ENCODE peak calls at places on chromosomes 11 and 22, in six cellular contexts. L is Calu3, N is neural crest cell, V is esophagus squamous epithelium, R is Caco-2, F is MCF 10A. H is an unnamed sample.

GRCh38 chr22:38479096-38479840 is 11.4 kb downstream of the KDELR3 start:
- DNase-seq in F (no peak), R (no peak), L (no peak), V (no peak), N (no peak), H (no peak)

GRCh38 chr11:14312736-14313438 is 46.1 kb downstream of the RRAS2 start:
- DNase-seq in L (no peak), R (no peak), N (no peak), F (no peak), V (no peak), H (no peak)

GRCh38 chr22:49738566-49738965 is 89.1 kb downstream of the BRD1 start:
- DNase-seq in L (no peak), R (no peak), V (no peak), F (no peak), N (no peak), H (no peak)

GRCh38 chr11:47431356-47432083 is 5.3 kb upstream of the PSMC3 start:
- DNase-seq in F (no peak), V (no peak), R (no peak), L (no peak), N (no peak), H (no peak)

GRCh38 chr11:18804621-18805020 is 13.0 kb upstream of the PTPN5 start:
- DNase-seq in V (no peak), L (no peak), F (no peak), N (no peak), R (no peak), H (no peak)

GRCh38 chr11:82732734-82733443 is 775 bp downstream of the FAM181B start:
- DNase-seq in N (no peak), F (no peak), R (no peak), V (no peak), L (peak), H (peak)

GRCh38 chr11:75308986-75309385 is 42.5 kb downstream of the ARRB1 start:
- DNase-seq in N (no peak), L (no peak), F (no peak), V (no peak), R (no peak), H (no peak)

GRCh38 chr22:30890689-30891442 is 77.7 kb downstream of the MORC2 start:
- DNase-seq in V (no peak), R (no peak), F (peak), N (peak), L (peak), H (peak)

GRCh38 chr11:15737326-15737725 is 619.0 kb downstream of the SOX6 start:
- DNase-seq in N (no peak), L (no peak), R (no peak), V (no peak), F (peak), H (no peak)

GRCh38 chr11:76888989-76889388 is 28.3 kb downstream of the ACER3 start:
- DNase-seq in R (no peak), F (no peak), L (no peak), N (no peak), V (no peak), H (no peak)

GRCh38 chr22:42743501-42743991 is 22.9 kb upstream of the A4GALT start:
- DNase-seq in N (no peak), L (no peak), R (no peak), V (no peak), F (peak), H (peak)

GRCh38 chr11:86781546-86781945 is 18.8 kb upstream of the PRSS23 start:
- DNase-seq in N (no peak), R (no peak), V (no peak), L (no peak), F (no peak), H (peak)

GRCh38 chr11:67252831-67253239 is 13.4 kb upstream of the GRK2 start:
- DNase-seq in R (no peak), F (peak), V (no peak), L (peak), N (no peak), H (peak)
- TF ChIP-seq CTCF in R (peak), F (peak), V (peak), L (no peak), N (peak), H (peak)

DNA sequence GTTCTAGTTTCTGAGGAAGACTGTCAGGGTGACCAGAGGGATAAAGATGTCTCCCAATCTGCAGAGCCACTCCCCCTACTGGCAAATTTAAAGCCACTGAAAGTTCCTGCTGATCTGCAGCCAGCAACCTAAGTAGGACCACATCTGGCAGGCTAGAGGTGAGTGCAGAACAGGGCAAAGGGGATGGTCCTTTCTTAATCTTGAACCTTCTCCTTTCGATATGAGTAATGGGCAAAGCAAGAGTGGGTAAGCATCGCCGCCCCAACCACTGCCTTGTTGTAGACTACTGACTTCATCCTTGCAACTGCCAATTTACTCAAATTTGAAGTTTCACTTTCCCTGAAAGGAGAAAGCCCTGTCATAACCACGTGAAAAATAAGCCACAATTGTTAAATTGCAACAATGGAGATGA is 30.7 kb downstream of the SCUBE2 start:
- DNase-seq in N (no peak), F (peak), L (peak), R (no peak), V (no peak), H (peak)
- TF ChIP-seq CTCF in N (no peak), F (no peak), L (no peak), R (peak), V (no peak), H (peak)

GRCh38 chr11:130216221-130216550 is 56.6 kb downstream of the ST14 start:
- DNase-seq in R (no peak), N (no peak), F (no peak), V (no peak), L (no peak), H (no peak)
- TF ChIP-seq CTCF in R (no peak), N (no peak), F (no peak), V (no peak), L (no peak), H (no peak)

GRCh38 chr22:29259253-29259899 is 8.4 kb downstream of the RHBDD3 start:
- DNase-seq in F (no peak), V (no peak), N (no peak), R (no peak), L (no peak), H (peak)
- TF ChIP-seq CTCF in F (no peak), V (no peak), N (no peak), R (peak), L (no peak), H (peak)

DNA sequence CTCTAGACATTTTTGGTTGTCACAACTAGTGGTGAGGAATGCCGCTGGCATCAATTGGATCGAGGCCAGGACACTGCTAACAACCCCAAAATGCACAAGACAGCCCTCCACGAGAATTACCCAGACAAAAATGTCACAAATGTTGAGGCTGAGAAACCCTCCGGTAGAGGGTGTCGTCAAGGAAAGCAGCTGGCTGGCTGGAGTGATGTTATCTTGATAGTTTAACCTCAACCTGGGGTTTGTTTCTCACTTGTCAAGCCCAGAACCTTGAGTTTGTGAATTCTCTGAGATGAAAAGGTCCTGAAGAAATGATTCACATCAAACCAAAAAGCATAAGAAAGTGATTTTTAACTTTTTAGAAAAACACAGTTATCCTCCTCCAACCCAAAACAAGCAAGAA is 21.1 kb upstream of the TMPRSS13 start:
- DNase-seq in N (no peak), F (no peak), R (no peak), L (no peak), V (no peak), H (no peak)
- TF ChIP-seq CTCF in N (peak), F (no peak), R (peak), L (no peak), V (no peak), H (peak)

H was measured in GM23338.